ENCODE peak calls at places on chromosome 1, in seven cellular contexts. H is C1 segment of cervical spinal cord; T is CD8-positive, alpha-beta T cell; A is NAMALWA; S is GF-D8; G is CD4-positive, alpha-beta T cell; W is activated T-cell treated with anti-CD3 and anti-CD28 coated beads for 4 hours. K is an unnamed sample.

GRCh38 chr1:37513795-37514349 is 694 bp downstream of the MEAF6 start:
- DNase-seq in S (no peak), G (no peak), T (peak; percentile 57), H (no peak), A (peak; percentile 41), W (peak; percentile 58), K (peak; percentile 7)

GRCh38 chr1:224528900-224529299 is 87.2 kb upstream of the CNIH3 start:
- DNase-seq in T (no peak), S (no peak), H (no peak), G (no peak), A (no peak), W (no peak), K (peak; percentile 37)

GRCh38 chr1:92211166-92211565 is 6.5 kb upstream of the C1orf146 start:
- DNase-seq in G (no peak), S (no peak), T (no peak), A (no peak), H (no peak), W (no peak), K (no peak)

GRCh38 chr1:151340870-151341754 is 5.9 kb downstream of the RFX5 start:
- DNase-seq in A (peak; percentile 95), T (peak; percentile 57), H (peak; percentile 22), W (peak; percentile 54), G (peak; percentile 12), S (peak; percentile 61), K (peak; percentile 67)

GRCh38 chr1:233668725-233669294 is 54.9 kb downstream of the KCNK1 start:
- DNase-seq in S (no peak), A (no peak), G (no peak), T (no peak), W (no peak), H (no peak), K (no peak)

GRCh38 chr1:215407575-215407974 is 159.5 kb upstream of the KCTD3 start:
- DNase-seq in G (no peak), T (no peak), W (no peak), S (no peak), H (no peak), A (no peak), K (no peak)

GRCh38 chr1:47333578-47333921 is at the start of gene CMPK1:
- DNase-seq in A (peak; percentile 89), S (peak; percentile 78), T (peak; percentile 81), H (peak; percentile 76), G (peak; percentile 71), W (peak; percentile 65), K (peak; percentile 74)

GRCh38 chr1:224435318-224435763 is 744 bp upstream of the WDR26 start:
- DNase-seq in H (no peak), A (peak; percentile 66), S (peak; percentile 32), G (no peak), T (no peak), W (no peak), K (no peak)

GRCh38 chr1:62245201-62245600 is 50.6 kb downstream of the L1TD1 start:
- DNase-seq in S (no peak), W (no peak), A (no peak), H (no peak), G (no peak), T (no peak), K (no peak)

GRCh38 chr1:201888282-201889033 is at the start of gene SHISA4:
- DNase-seq in A (no peak), T (no peak), H (peak; percentile 93), W (no peak), S (no peak), G (peak; percentile 1), K (peak; percentile 36)

GRCh38 chr1:182444497-182444896 is 5.4 kb upstream of the RGSL1 start:
- DNase-seq in G (no peak), W (no peak), T (no peak), H (no peak), A (peak; percentile 19), S (no peak), K (no peak)

GRCh38 chr1:172446547-172446946 is 2.7 kb upstream of the PIGC start:
- DNase-seq in G (no peak), W (no peak), S (no peak), T (no peak), H (no peak), A (no peak), K (no peak)

GRCh38 chr1:85224734-85225623 is 24.2 kb upstream of the SYDE2 start:
- DNase-seq in G (no peak), T (no peak), S (no peak), A (no peak), H (no peak), W (no peak), K (no peak)

GRCh38 chr1:234047113-234047512 is 142.6 kb downstream of the SLC35F3 start:
- DNase-seq in T (no peak), A (no peak), S (no peak), G (no peak), H (no peak), W (no peak), K (no peak)

K was measured in BE2C.